ENCODE peak calls at places on chromosomes 3 and 15, in eight cellular contexts. N is body of pancreas, F is dorsolateral prefrontal cortex, J is activated T-cell treated with anti-CD3 and anti-CD28 coated beads for 24 hours, B is cardiac fibroblast, Y is transverse colon, Z is HuH-7.5, W is mucosa of gallbladder. A is an unnamed sample.
A peak's percentile ranks its signal among the peaks of the same experiment; 100 is the strongest.

GRCh38 chr3:64122476-64122875 is 99.2 kb upstream of the PSMD6 start:
- DNase-seq in N (no peak), F (no peak), J (no peak), B (no peak), Y (no peak), Z (no peak), W (no peak), A (no peak)

GRCh38 chr3:68705695-68706429 is 226.5 kb downstream of the TAFA4 start:
- DNase-seq in N (no peak), F (no peak), J (no peak), B (no peak), Y (no peak), Z (no peak), W (no peak), A (no peak)

GRCh38 chr3:23761440-23761896 is 44.3 kb upstream of the UBE2E1 start:
- DNase-seq in N (peak; percentile 26), F (no peak), J (no peak), B (peak; percentile 62), Y (peak; percentile 59), Z (peak; percentile 80), W (no peak), A (no peak)

GRCh38 chr3:83426311-83426710 is 1532.5 kb upstream of the CADM2 start:
- DNase-seq in N (no peak), F (no peak), J (no peak), B (no peak), Y (no peak), Z (no peak), W (no peak), A (no peak)

GRCh38 chr3:64341355-64341754 is 116.1 kb upstream of the PRICKLE2 start:
- DNase-seq in N (no peak), F (peak; percentile 59), J (no peak), B (peak; percentile 57), Y (no peak), Z (no peak), W (no peak), A (no peak)

GRCh38 chr15:98889930-98890695 is 117.5 kb downstream of the PGPEP1L start:
- DNase-seq in N (no peak), F (no peak), J (no peak), B (peak; percentile 95), Y (no peak), Z (no peak), W (no peak), A (no peak)

GRCh38 chr3:123757281-123757940 is 126.7 kb downstream of the MYLK start:
- DNase-seq in N (peak; percentile 29), F (peak; percentile 78), J (no peak), B (no peak), Y (peak; percentile 37), Z (no peak), W (peak; percentile 45), A (peak; percentile 78)

GRCh38 chr3:157261000-157261399 is 101.1 kb upstream of the CCNL1 start:
- DNase-seq in N (no peak), F (no peak), J (no peak), B (peak; percentile 83), Y (no peak), Z (no peak), W (no peak), A (no peak)

GRCh38 chr15:35304389-35304788 is 219.3 kb upstream of the NANOGP8 start:
- DNase-seq in N (no peak), F (no peak), J (no peak), B (no peak), Y (no peak), Z (no peak), W (no peak), A (no peak)

GRCh38 chr3:24389108-24390090 is 105.3 kb downstream of the THRB start:
- DNase-seq in N (peak; percentile 72), F (no peak), J (no peak), B (no peak), Y (no peak), Z (no peak), W (no peak), A (no peak)

GRCh38 chr3:187770224-187770623 is 25.0 kb upstream of the BCL6 start:
- DNase-seq in N (no peak), F (no peak), J (peak; percentile 26), B (no peak), Y (no peak), Z (no peak), W (no peak), A (no peak)

GRCh38 chr3:120678984-120679383 is 3.1 kb downstream of the HGD start:
- DNase-seq in N (no peak), F (no peak), J (no peak), B (peak; percentile 27), Y (no peak), Z (no peak), W (no peak), A (peak; percentile 16)

GRCh38 chr3:195896361-195897080 is 11.8 kb downstream of the TNK2 start:
- DNase-seq in N (no peak), F (peak; percentile 69), J (no peak), B (peak; percentile 79), Y (no peak), Z (no peak), W (no peak), A (no peak)

GRCh38 chr3:126986001-126986400 is 3.1 kb downstream of the PLXNA1 start:
- DNase-seq in N (peak; percentile 31), F (no peak), J (no peak), B (peak; percentile 30), Y (no peak), Z (no peak), W (no peak), A (no peak)

GRCh38 chr3:114218578-114219185 is 18.7 kb downstream of the ZNF80 start:
- DNase-seq in N (no peak), F (no peak), J (no peak), B (no peak), Y (no peak), Z (no peak), W (no peak), A (no peak)

GRCh38 chr3:98788651-98789050 is 25.5 kb downstream of the ST3GAL6 start:
- DNase-seq in N (no peak), F (no peak), J (no peak), B (no peak), Y (no peak), Z (no peak), W (no peak), A (no peak)

A was measured in HL-60.